ENCODE peak calls at places on chromosomes 1 and 21, in four cellular contexts. One of them, this sample, is unnamed.

GRCh38 chr1:87358219-87358618 is 29.5 kb downstream of the LMO4 start:
- DNase-seq in SJSA1: no peak
- DNase-seq in cardiac muscle cell: no peak
- DNase-seq in AG10803: no peak
- DNase-seq in this sample: no peak

GRCh38 chr1:65255088-65256050 is 54.0 kb upstream of the DNAJC6 start:
- DNase-seq in SJSA1: no peak
- DNase-seq in cardiac muscle cell: no peak
- DNase-seq in AG10803: peak
- DNase-seq in this sample: no peak

GRCh38 chr1:216805233-216805632 is 82.0 kb upstream of the ESRRG start:
- DNase-seq in SJSA1: no peak
- DNase-seq in cardiac muscle cell: no peak
- DNase-seq in AG10803: no peak
- DNase-seq in this sample: no peak

GRCh38 chr1:204917802-204918201 is 47.1 kb downstream of the NFASC start:
- DNase-seq in SJSA1: no peak
- DNase-seq in cardiac muscle cell: no peak
- DNase-seq in AG10803: no peak
- DNase-seq in this sample: no peak

GRCh38 chr21:18499761-18500376 is 96.3 kb upstream of the TMPRSS15 start:
- DNase-seq in SJSA1: peak
- DNase-seq in cardiac muscle cell: peak
- DNase-seq in AG10803: peak
- DNase-seq in this sample: no peak

GRCh38 chr1:201552941-201553341 is 14.0 kb downstream of the NAV1 start:
- DNase-seq in SJSA1: no peak
- DNase-seq in cardiac muscle cell: no peak
- DNase-seq in AG10803: peak
- DNase-seq in this sample: no peak

GRCh38 chr1:208778417-208778816 is 534.2 kb upstream of the PLXNA2 start:
- DNase-seq in SJSA1: no peak
- DNase-seq in cardiac muscle cell: no peak
- DNase-seq in AG10803: no peak
- DNase-seq in this sample: no peak

GRCh38 chr1:10759413-10760200 is 36.8 kb downstream of the CASZ1 start:
- DNase-seq in SJSA1: no peak
- DNase-seq in cardiac muscle cell: no peak
- DNase-seq in AG10803: no peak
- DNase-seq in this sample: no peak

GRCh38 chr1:157110686-157111085 is 11.1 kb upstream of the ETV3L start:
- DNase-seq in SJSA1: no peak
- DNase-seq in cardiac muscle cell: no peak
- DNase-seq in AG10803: no peak
- DNase-seq in this sample: no peak

GRCh38 chr1:101220906-101221305 is 15.9 kb upstream of the S1PR1 start:
- DNase-seq in SJSA1: no peak
- DNase-seq in cardiac muscle cell: no peak
- DNase-seq in AG10803: no peak
- DNase-seq in this sample: no peak

GRCh38 chr1:95039360-95040031 is 33.3 kb downstream of the ALG14 start:
- DNase-seq in SJSA1: no peak
- DNase-seq in cardiac muscle cell: no peak
- DNase-seq in AG10803: no peak
- DNase-seq in this sample: no peak

GRCh38 chr1:24351918-24352637 is 32.9 kb downstream of the GRHL3 start:
- DNase-seq in SJSA1: peak
- DNase-seq in cardiac muscle cell: no peak
- DNase-seq in AG10803: peak
- DNase-seq in this sample: no peak

GRCh38 chr1:220274122-220274855 is 2.0 kb upstream of the RAB3GAP2 start:
- DNase-seq in SJSA1: no peak
- DNase-seq in cardiac muscle cell: peak
- DNase-seq in AG10803: peak
- DNase-seq in this sample: no peak

GRCh38 chr1:214707306-214708087 is 104.5 kb downstream of the CENPF start:
- DNase-seq in SJSA1: no peak
- DNase-seq in cardiac muscle cell: peak
- DNase-seq in AG10803: peak
- DNase-seq in this sample: no peak

GRCh38 chr1:24966724-24967346 is 36.8 kb upstream of the RUNX3 start:
- DNase-seq in SJSA1: peak
- DNase-seq in cardiac muscle cell: peak
- DNase-seq in AG10803: peak
- DNase-seq in this sample: no peak

GRCh38 chr21:42865361-42866160 is 13.8 kb downstream of the WDR4 start:
- DNase-seq in SJSA1: no peak
- DNase-seq in cardiac muscle cell: no peak
- DNase-seq in AG10803: peak
- DNase-seq in this sample: no peak

GRCh38 chr1:155052412-155053400 is 1.6 kb downstream of the ADAM15 start:
- DNase-seq in SJSA1: no peak
- DNase-seq in cardiac muscle cell: no peak
- DNase-seq in AG10803: no peak
- DNase-seq in this sample: no peak

GRCh38 chr1:87292684-87293493 is 35.8 kb upstream of the LMO4 start:
- DNase-seq in SJSA1: peak
- DNase-seq in cardiac muscle cell: peak
- DNase-seq in AG10803: peak
- DNase-seq in this sample: peak

GRCh38 chr1:55775007-55775406 is 559.8 kb upstream of the USP24 start:
- DNase-seq in SJSA1: no peak
- DNase-seq in cardiac muscle cell: no peak
- DNase-seq in AG10803: peak
- DNase-seq in this sample: no peak

GRCh38 chr21:33825419-33825818 is 90.2 kb downstream of the ATP5PO start:
- DNase-seq in SJSA1: peak
- DNase-seq in cardiac muscle cell: no peak
- DNase-seq in AG10803: no peak
- DNase-seq in this sample: no peak

GRCh38 chr1:180773210-180773865 is 139.4 kb upstream of the KIAA1614 start:
- DNase-seq in SJSA1: peak
- DNase-seq in cardiac muscle cell: peak
- DNase-seq in AG10803: peak
- DNase-seq in this sample: peak

GRCh38 chr21:29638138-29638537 is 301.7 kb downstream of the GRIK1 start:
- DNase-seq in SJSA1: no peak
- DNase-seq in cardiac muscle cell: no peak
- DNase-seq in AG10803: no peak
- DNase-seq in this sample: no peak

GRCh38 chr21:36494557-36494956 is 14.6 kb upstream of the CLDN14 start:
- DNase-seq in SJSA1: no peak
- DNase-seq in cardiac muscle cell: no peak
- DNase-seq in AG10803: no peak
- DNase-seq in this sample: no peak

GRCh38 chr1:208917281-208917680 is 666.2 kb upstream of the CAMK1G start:
- DNase-seq in SJSA1: no peak
- DNase-seq in cardiac muscle cell: no peak
- DNase-seq in AG10803: no peak
- DNase-seq in this sample: no peak

GRCh38 chr1:232805269-232806070 is at the start of gene MAP10:
- DNase-seq in SJSA1: no peak
- DNase-seq in cardiac muscle cell: peak
- DNase-seq in AG10803: peak
- DNase-seq in this sample: peak

GRCh38 chr1:155085504-155086181 is 7.0 kb downstream of the EFNA3 start:
- DNase-seq in SJSA1: no peak
- DNase-seq in cardiac muscle cell: peak
- DNase-seq in AG10803: no peak
- DNase-seq in this sample: no peak

GRCh38 chr1:222095606-222096475 is 354.0 kb upstream of the DUSP10 start:
- DNase-seq in SJSA1: peak
- DNase-seq in cardiac muscle cell: peak
- DNase-seq in AG10803: no peak
- DNase-seq in this sample: no peak

GRCh38 chr1:197761654-197762053 is 13.6 kb downstream of the DENND1B start:
- DNase-seq in SJSA1: no peak
- DNase-seq in cardiac muscle cell: no peak
- DNase-seq in AG10803: no peak
- DNase-seq in this sample: no peak
- H3K4me3 ChIP-seq in SJSA1: no peak
- H3K4me3 ChIP-seq in cardiac muscle cell: no peak
- H3K4me3 ChIP-seq in AG10803: no peak
- H3K4me3 ChIP-seq in this sample: no peak

DNA sequence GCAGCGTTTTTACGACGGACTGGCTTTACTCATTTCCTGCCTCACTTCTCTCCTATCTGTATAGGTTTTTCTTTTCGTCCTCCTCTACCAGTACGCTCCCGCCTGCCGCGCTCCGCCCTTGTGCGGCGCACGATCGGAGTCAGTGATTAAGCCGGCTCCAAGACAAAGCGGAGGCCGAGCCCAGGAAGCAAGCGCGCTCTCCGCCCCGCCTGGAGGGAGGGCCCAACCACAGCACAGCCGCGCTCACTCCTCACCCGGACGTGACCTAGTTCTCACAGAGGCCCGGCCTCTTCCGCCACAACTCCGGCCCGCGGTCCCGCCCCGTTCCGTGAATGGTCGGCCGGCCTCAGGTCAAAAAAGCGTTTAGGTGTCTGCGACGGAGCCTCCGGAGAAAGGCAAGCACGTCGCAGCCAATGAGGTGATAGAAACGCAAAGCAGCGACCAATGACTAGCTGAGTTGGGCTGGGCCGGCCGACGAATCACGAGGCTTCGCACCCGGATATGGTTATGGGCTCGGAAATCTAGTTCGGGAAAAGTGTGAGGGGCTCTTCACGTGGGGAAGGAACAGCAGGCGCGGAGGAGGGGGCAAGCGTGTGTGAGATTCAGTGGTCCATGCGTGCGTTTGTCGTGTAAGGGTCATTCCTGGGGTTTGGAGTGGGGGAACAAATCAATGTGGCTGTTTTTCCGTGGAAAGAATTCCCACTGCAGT is at the start of gene METTL13:
- DNase-seq in SJSA1: peak
- DNase-seq in cardiac muscle cell: peak
- DNase-seq in AG10803: peak
- DNase-seq in this sample: peak
- H3K4me3 ChIP-seq in SJSA1: peak
- H3K4me3 ChIP-seq in cardiac muscle cell: peak
- H3K4me3 ChIP-seq in AG10803: peak
- H3K4me3 ChIP-seq in this sample: peak

DNA sequence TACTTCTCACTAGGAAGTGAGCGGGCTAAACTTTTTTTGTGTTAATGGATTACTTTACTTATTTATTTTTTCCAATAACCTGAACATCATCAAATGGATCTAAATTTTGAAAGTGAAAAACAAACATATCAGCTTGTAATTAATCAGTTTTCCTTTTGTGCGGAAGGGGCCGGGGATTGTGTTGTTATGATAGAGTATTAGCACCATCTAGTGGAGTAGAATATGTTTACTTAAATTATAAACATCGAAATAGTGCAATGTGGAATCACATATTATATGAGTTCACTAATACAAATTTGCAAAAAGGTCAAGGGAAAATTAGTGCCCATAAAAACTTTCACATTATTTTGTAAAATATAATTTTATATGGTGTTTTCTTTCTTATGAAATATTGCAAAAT is 9.1 kb downstream of the CFH start:
- DNase-seq in SJSA1: peak
- DNase-seq in cardiac muscle cell: peak
- DNase-seq in AG10803: peak
- DNase-seq in this sample: no peak
- H3K4me3 ChIP-seq in SJSA1: no peak
- H3K4me3 ChIP-seq in cardiac muscle cell: no peak
- H3K4me3 ChIP-seq in AG10803: peak
- H3K4me3 ChIP-seq in this sample: no peak

DNA sequence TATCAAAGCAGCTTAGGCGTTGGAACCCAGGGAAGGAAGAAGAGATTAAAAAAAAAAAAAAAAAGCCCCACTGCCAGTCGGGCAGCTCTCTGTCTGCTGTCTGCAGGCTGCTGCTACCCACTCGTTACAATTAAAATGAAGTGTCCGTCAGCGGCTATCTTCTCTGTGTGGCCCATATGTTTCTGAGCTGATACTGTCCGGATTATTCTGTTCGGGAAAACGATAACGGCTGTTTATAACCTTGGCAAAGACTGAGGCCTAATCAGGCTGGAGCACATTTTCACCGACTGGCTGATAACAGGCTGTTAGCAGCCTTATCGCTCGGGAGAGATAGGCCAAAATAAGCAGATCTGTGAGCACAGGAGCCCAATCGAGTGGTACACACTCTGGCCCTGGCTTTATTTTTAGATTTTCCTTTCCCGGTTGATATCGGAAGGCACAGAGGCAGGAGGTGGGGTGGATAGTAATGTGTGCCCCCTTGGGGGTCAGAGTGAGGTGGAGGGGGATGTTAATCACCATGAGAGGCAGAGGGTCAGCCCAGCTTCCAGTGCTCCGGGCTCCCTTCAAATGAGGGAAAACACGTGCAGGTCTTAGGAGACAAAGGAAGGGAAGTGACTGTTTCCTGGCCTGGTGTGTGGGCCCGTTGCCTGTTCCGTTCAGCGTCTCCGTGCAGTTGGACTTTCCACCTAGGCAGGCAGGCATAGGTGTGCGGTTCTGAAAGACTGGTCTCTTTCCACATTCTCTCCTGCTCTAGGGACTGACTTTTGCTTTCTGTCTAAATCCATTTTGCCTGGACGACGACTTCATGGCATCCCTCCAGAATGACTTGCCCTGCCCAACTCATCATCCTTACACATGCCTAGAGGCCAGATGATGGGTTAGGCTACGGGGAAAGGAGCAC is 153.4 kb downstream of the PBX1 start:
- DNase-seq in SJSA1: no peak
- DNase-seq in cardiac muscle cell: peak
- DNase-seq in AG10803: peak
- DNase-seq in this sample: no peak
- H3K4me3 ChIP-seq in SJSA1: no peak
- H3K4me3 ChIP-seq in cardiac muscle cell: no peak
- H3K4me3 ChIP-seq in AG10803: no peak
- H3K4me3 ChIP-seq in this sample: no peak

GRCh38 chr1:80579055-80579454 is 1221.7 kb upstream of the ADGRL2 start:
- DNase-seq in SJSA1: no peak
- DNase-seq in cardiac muscle cell: no peak
- DNase-seq in AG10803: no peak
- DNase-seq in this sample: no peak
- H3K4me3 ChIP-seq in SJSA1: no peak
- H3K4me3 ChIP-seq in cardiac muscle cell: no peak
- H3K4me3 ChIP-seq in AG10803: no peak
- H3K4me3 ChIP-seq in this sample: no peak

DNA sequence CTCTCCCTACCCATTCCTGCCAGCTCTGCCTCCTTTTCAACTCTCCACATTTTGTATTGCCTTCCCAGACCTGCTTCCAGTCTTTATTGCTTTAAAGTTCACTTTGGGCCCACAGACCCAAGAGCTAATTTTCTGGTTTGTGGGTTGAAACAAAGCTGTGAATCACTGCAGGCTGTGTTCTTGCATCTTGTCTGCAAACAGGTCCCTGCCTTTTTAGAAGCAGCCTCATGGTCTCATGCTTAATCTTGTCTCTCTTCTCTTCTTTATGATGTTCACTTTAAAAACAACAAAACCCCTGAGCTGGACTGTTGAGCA is 3.8 kb downstream of the BTG2 start:
- DNase-seq in SJSA1: no peak
- DNase-seq in cardiac muscle cell: no peak
- DNase-seq in AG10803: no peak
- DNase-seq in this sample: no peak
- H3K4me3 ChIP-seq in SJSA1: no peak
- H3K4me3 ChIP-seq in cardiac muscle cell: no peak
- H3K4me3 ChIP-seq in AG10803: no peak
- H3K4me3 ChIP-seq in this sample: no peak